ENCODE peak calls at places on chromosomes 13 and 19, in five cellular contexts. Z is NAMALWA, U is stomach, E is colonic mucosa, Y is SW 1271. B is an unnamed sample.
A peak's percentile ranks its signal among the peaks of the same experiment; 100 is the strongest.

GRCh38 chr19:1935484-1936208 is 5.3 kb upstream of the CSNK1G2 start:
- DNase-seq in Z (peak; percentile 58), U (no peak), Y (no peak), E (no peak), B (no peak)

GRCh38 chr13:21884299-21884878 is 213.5 kb downstream of the FGF9 start:
- DNase-seq in U (no peak), E (no peak), Y (no peak), Z (no peak), B (no peak)

GRCh38 chr19:48501961-48502719 is 9.5 kb downstream of the LMTK3 start:
- DNase-seq in Z (peak; percentile 96), E (peak; percentile 89), Y (no peak), U (peak; percentile 95), B (peak; percentile 50)

GRCh38 chr13:36414461-36414860 is 17.8 kb upstream of the CCNA1 start:
- DNase-seq in U (no peak), Y (no peak), E (no peak), Z (no peak), B (no peak)

GRCh38 chr13:79361299-79361698 is 44.8 kb downstream of the RBM26 start:
- DNase-seq in U (no peak), Z (no peak), Y (no peak), E (no peak), B (no peak)

GRCh38 chr13:100694722-100695644 is 20.4 kb upstream of the TMTC4 start:
- DNase-seq in Z (peak; percentile 31), E (peak; percentile 28), Y (no peak), U (peak; percentile 53), B (no peak)

GRCh38 chr19:9842834-9843625 is 7.9 kb downstream of the PIN1 start:
- DNase-seq in Y (no peak), Z (no peak), E (no peak), U (no peak), B (no peak)

GRCh38 chr13:110629735-110630134 is 14.4 kb downstream of the NAXD start:
- DNase-seq in E (no peak), U (no peak), Z (no peak), Y (no peak), B (no peak)

GRCh38 chr13:42055500-42056085 is 7.1 kb downstream of the DGKH start:
- DNase-seq in Z (no peak), Y (no peak), E (no peak), U (no peak), B (no peak)

GRCh38 chr13:44379885-44380284 is 6.3 kb downstream of the SERP2 start:
- DNase-seq in E (no peak), Y (no peak), U (no peak), Z (no peak), B (no peak)

GRCh38 chr13:106867249-106867648 is 299.3 kb upstream of the ARGLU1 start:
- DNase-seq in Y (no peak), Z (no peak), U (peak; percentile 29), E (no peak), B (no peak)

GRCh38 chr13:64362564-64362963 is 2867.6 kb downstream of the PCDH9 start:
- DNase-seq in Z (no peak), E (no peak), U (no peak), Y (no peak), B (no peak)

GRCh38 chr13:50873481-50873880 is 30.0 kb upstream of the DLEU7 start:
- DNase-seq in Y (no peak), E (no peak), Z (no peak), U (no peak), B (no peak)

GRCh38 chr13:111313911-111314425 is 6.5 kb upstream of the TEX29 start:
- DNase-seq in E (no peak), Z (no peak), Y (no peak), U (no peak), B (no peak)

GRCh38 chr13:29702912-29703351 is 107.4 kb upstream of the SLC7A1 start:
- DNase-seq in Z (no peak), U (no peak), E (no peak), Y (peak; percentile 41), B (no peak)

GRCh38 chr13:94267581-94267980 is 211.9 kb downstream of the DCT start:
- DNase-seq in U (no peak), Z (no peak), Y (no peak), E (no peak), B (no peak)

GRCh38 chr19:14804755-14805154 is 26.4 kb upstream of the ADGRE2 start:
- DNase-seq in E (no peak), Y (no peak), Z (no peak), U (no peak), B (no peak)

GRCh38 chr19:17340871-17341357 is 3.6 kb downstream of the GTPBP3 start:
- DNase-seq in Z (no peak), U (no peak), E (no peak), Y (no peak), B (no peak)

GRCh38 chr13:77425705-77426104 is 98.8 kb upstream of the MYCBP2 start:
- DNase-seq in E (no peak), Y (no peak), Z (no peak), U (no peak), B (no peak)